ENCODE peak calls at places on chromosomes 2 and 18, in six cellular contexts. G, E, M, S, H and X are unnamed samples.
A peak's percentile ranks its signal among the peaks of the same experiment; 100 is the strongest.

GRCh38 chr2:188582206-188582605 is 290.5 kb downstream of the GULP1 start:
- DNase-seq in G (no peak), E (no peak), M (no peak), S (no peak), H (no peak), X (no peak)

GRCh38 chr2:54606393-54606973 is 117.0 kb upstream of the EML6 start:
- DNase-seq in G (no peak), E (no peak), M (no peak), S (no peak), H (no peak), X (no peak)

GRCh38 chr2:135056790-135057189 is 4.7 kb downstream of the RAB3GAP1 start:
- DNase-seq in G (no peak), E (no peak), M (no peak), S (no peak), H (no peak), X (no peak)

GRCh38 chr18:72206814-72207213 is 337.3 kb downstream of the CBLN2 start:
- DNase-seq in G (no peak), E (no peak), M (no peak), S (no peak), H (no peak), X (no peak)

GRCh38 chr2:234165421-234165820 is 114.9 kb downstream of the SPP2 start:
- DNase-seq in G (no peak), E (no peak), M (no peak), S (no peak), H (peak; percentile 84), X (no peak)

GRCh38 chr2:96116424-96116878 is at the start of gene ADRA2B:
- DNase-seq in G (peak; percentile 86), E (peak; percentile 45), M (peak; percentile 28), S (peak; percentile 88), H (no peak), X (peak; percentile 86)

GRCh38 chr2:67871696-67872320 is 191.0 kb downstream of the C1D start:
- DNase-seq in G (no peak), E (no peak), M (no peak), S (no peak), H (peak; percentile 85), X (no peak)

GRCh38 chr18:26307161-26307773 is 81.0 kb downstream of the TAF4B start:
- DNase-seq in G (no peak), E (no peak), M (peak; percentile 13), S (no peak), H (peak; percentile 16), X (no peak)

GRCh38 chr2:133204461-133204860 is 363.8 kb downstream of the NCKAP5 start:
- DNase-seq in G (no peak), E (no peak), M (no peak), S (no peak), H (no peak), X (no peak)

GRCh38 chr2:156455366-156455975 is 19.3 kb downstream of the GPD2 start:
- DNase-seq in G (no peak), E (no peak), M (no peak), S (no peak), H (peak; percentile 51), X (no peak)

GRCh38 chr2:196130039-196130825 is 41.1 kb downstream of the STK17B start:
- DNase-seq in G (no peak), E (no peak), M (no peak), S (no peak), H (no peak), X (no peak)

GRCh38 chr2:95359035-95359434 is 43.5 kb upstream of the FAHD2A start:
- DNase-seq in G (no peak), E (no peak), M (no peak), S (no peak), H (no peak), X (no peak)

GRCh38 chr2:232456296-232457120 is 555 bp downstream of the ALPI start:
- DNase-seq in G (no peak), E (no peak), M (no peak), S (peak; percentile 44), H (no peak), X (peak; percentile 53)

GRCh38 chr2:120132190-120132589 is 91.0 kb downstream of the TMEM185B start:
- DNase-seq in G (no peak), E (no peak), M (no peak), S (no peak), H (peak; percentile 64), X (no peak)

GRCh38 chr2:70282439-70282838 is 11.1 kb downstream of the SNRPG start:
- DNase-seq in G (no peak), E (no peak), M (no peak), S (no peak), H (no peak), X (no peak)

GRCh38 chr18:34627138-34627920 is 82.8 kb upstream of the DTNA start:
- DNase-seq in G (no peak), E (no peak), M (no peak), S (no peak), H (no peak), X (no peak)

GRCh38 chr2:231360401-231360800 is 35.1 kb upstream of the B3GNT7 start:
- DNase-seq in G (peak; percentile 55), E (no peak), M (no peak), S (peak; percentile 29), H (peak; percentile 16), X (no peak)

GRCh38 chr2:105237045-105237765 is 4.3 kb upstream of the GPR45 start:
- DNase-seq in G (no peak), E (no peak), M (no peak), S (no peak), H (no peak), X (no peak)

GRCh38 chr2:46020416-46020815 is 276.8 kb upstream of the EPAS1 start:
- DNase-seq in G (no peak), E (no peak), M (no peak), S (no peak), H (no peak), X (no peak)

GRCh38 chr2:114797540-114797939 is 355.1 kb downstream of the DPP10 start:
- DNase-seq in G (no peak), E (no peak), M (no peak), S (no peak), H (no peak), X (no peak)

GRCh38 chr2:226991663-226992062 is 155.8 kb downstream of the RHBDD1 start:
- DNase-seq in G (no peak), E (no peak), M (no peak), S (no peak), H (no peak), X (no peak)

GRCh38 chr2:150978053-150978452 is 283.6 kb downstream of the RBM43 start:
- DNase-seq in G (no peak), E (no peak), M (no peak), S (no peak), H (no peak), X (no peak)

GRCh38 chr2:234674781-234675201 is 177.9 kb upstream of the ARL4C start:
- DNase-seq in G (no peak), E (peak; percentile 74), M (no peak), S (no peak), H (peak; percentile 97), X (no peak)

GRCh38 chr2:138713069-138713496 is 67.1 kb downstream of the NXPH2 start:
- DNase-seq in G (no peak), E (no peak), M (no peak), S (no peak), H (no peak), X (no peak)

GRCh38 chr2:27078267-27079194 is at the start of gene EMILIN1:
- DNase-seq in G (peak; percentile 45), E (peak; percentile 73), M (peak; percentile 91), S (no peak), H (peak; percentile 93), X (peak; percentile 43)

GRCh38 chr2:24351981-24352380 is 8.4 kb downstream of the ITSN2 start:
- DNase-seq in G (no peak), E (no peak), M (no peak), S (no peak), H (no peak), X (no peak)

GRCh38 chr18:33735428-33735827 is 157.4 kb downstream of the ASXL3 start:
- DNase-seq in G (no peak), E (no peak), M (no peak), S (no peak), H (no peak), X (no peak)

GRCh38 chr18:12703714-12704113 is 872 bp downstream of the PSMG2 start:
- DNase-seq in G (no peak), E (no peak), M (no peak), S (no peak), H (no peak), X (no peak)

DNA sequence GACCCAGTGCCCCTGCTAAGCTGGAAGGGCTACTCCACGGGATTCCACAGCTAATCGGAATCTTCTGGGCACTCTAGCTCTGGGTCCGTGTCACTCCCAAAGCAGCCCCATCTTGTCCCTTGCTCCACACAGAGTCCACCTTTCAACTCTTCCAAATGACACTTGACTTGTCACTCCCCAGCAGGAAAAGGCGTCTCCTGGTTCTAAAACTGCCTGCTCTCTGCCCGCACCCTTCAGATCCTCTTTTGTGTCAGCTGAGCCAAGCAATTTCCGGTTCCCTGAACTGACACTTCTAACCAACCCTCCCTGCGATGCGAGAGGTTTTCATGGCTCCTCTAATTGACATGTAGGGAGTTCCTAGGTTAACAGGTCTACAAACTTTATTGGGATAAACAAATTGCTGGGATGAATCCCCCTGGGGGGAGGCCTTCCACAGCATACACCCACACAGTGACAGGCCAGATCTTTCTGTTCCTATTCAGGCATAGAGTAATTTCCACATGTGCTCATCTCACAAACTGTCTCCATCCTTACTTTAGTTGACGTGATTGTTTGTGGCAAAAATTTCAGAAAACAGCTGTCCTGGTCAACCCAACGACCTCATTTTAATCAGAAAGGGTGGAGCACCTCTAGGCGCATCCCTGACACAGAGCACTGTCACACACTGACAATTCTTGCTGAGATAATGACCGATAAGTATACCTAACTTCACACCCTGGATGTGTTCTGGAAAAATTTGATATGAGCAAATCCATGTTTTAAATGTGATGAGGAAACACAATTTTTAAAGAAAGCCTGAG is 104.9 kb downstream of the RBMS1 start:
- DNase-seq in G (peak; percentile 30), E (peak; percentile 40), M (no peak), S (no peak), H (no peak), X (no peak)
- H3K4me1 ChIP-seq in G (peaks cover 23% of the 10 kb centered on the region), E (peaks cover 18% of the 10 kb centered on the region), M (peaks cover 4% of the 10 kb centered on the region), S (peaks cover 4% of the 10 kb centered on the region), H (peaks cover 72% of the 10 kb centered on the region), X (no peaks in the 10 kb centered on the region)

DNA sequence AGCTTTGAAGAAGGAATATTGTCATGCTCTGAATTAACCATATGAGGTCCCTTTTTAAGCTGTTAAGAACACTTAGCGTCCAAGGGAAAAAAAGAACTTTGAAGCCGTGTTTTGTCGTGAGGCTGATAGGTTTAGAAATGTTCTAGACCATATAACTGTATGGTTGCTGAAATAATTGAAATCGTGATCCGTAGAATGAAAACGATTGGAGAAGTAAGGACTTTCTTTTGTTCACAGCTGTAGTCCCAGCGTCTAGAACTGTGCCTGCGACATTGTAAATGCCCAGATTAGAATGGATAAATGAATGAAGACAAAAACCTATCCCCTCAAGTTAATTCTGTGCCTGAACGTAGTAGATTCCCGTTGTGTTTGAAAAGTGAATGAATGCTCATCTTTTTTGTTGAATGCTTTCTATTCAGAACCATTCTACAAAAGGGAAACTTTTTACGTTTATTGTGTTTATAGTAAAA is 1.6 kb downstream of the SMCHD1 start:
- DNase-seq in G (no peak), E (no peak), M (no peak), S (no peak), H (peak; percentile 38), X (no peak)
- H3K4me1 ChIP-seq in G (peaks cover 26% of the 10 kb centered on the region), E (peaks cover 17% of the 10 kb centered on the region), M (no peaks in the 10 kb centered on the region), S (no peaks in the 10 kb centered on the region), H (peaks cover 24% of the 10 kb centered on the region), X (no peaks in the 10 kb centered on the region)

GRCh38 chr2:85769236-85769986 is 15.6 kb downstream of the ATOH8 start:
- DNase-seq in G (no peak), E (no peak), M (peak; percentile 69), S (no peak), H (peak; percentile 47), X (no peak)
- H3K4me1 ChIP-seq in G (peaks cover 70% of the 10 kb centered on the region), E (peaks cover 23% of the 10 kb centered on the region), M (peaks cover 51% of the 10 kb centered on the region), S (peaks cover 5% of the 10 kb centered on the region), H (peaks cover 67% of the 10 kb centered on the region), X (peaks cover 22% of the 10 kb centered on the region)

GRCh38 chr2:16621348-16621747 is 44.3 kb downstream of the CYRIA start:
- DNase-seq in G (no peak), E (no peak), M (no peak), S (no peak), H (no peak), X (no peak)
- H3K4me1 ChIP-seq in G (peaks cover 24% of the 10 kb centered on the region), E (peaks cover 28% of the 10 kb centered on the region), M (no peaks in the 10 kb centered on the region), S (no peaks in the 10 kb centered on the region), H (no peaks in the 10 kb centered on the region), X (no peaks in the 10 kb centered on the region)